ENCODE peak calls at places on chromosomes 2 and 18, in five cellular contexts. One of them, this sample, is unnamed.
A peak's percentile ranks its signal among the peaks of the same experiment; 100 is the strongest.

GRCh38 chr2:192162392-192163042 is 32.2 kb downstream of the TMEFF2 start:
- DNase-seq in colonic mucosa: peak; percentile 85
- DNase-seq in bronchial epithelial cell: peak; percentile 44
- DNase-seq in choroid plexus epithelial cell: peak; percentile 87
- DNase-seq in Peyer's patch: no peak
- DNase-seq in this sample: peak; percentile 69

GRCh38 chr18:11671156-11671555 is 17.9 kb upstream of the GNAL start:
- DNase-seq in colonic mucosa: no peak
- DNase-seq in bronchial epithelial cell: no peak
- DNase-seq in choroid plexus epithelial cell: no peak
- DNase-seq in Peyer's patch: no peak
- DNase-seq in this sample: no peak

GRCh38 chr18:2617974-2618373 is 37.6 kb upstream of the SMCHD1 start:
- DNase-seq in colonic mucosa: no peak
- DNase-seq in bronchial epithelial cell: no peak
- DNase-seq in choroid plexus epithelial cell: peak; percentile 52
- DNase-seq in Peyer's patch: no peak
- DNase-seq in this sample: no peak

GRCh38 chr2:150389487-150389886 is 98.0 kb downstream of the RND3 start:
- DNase-seq in colonic mucosa: no peak
- DNase-seq in bronchial epithelial cell: no peak
- DNase-seq in choroid plexus epithelial cell: peak; percentile 21
- DNase-seq in Peyer's patch: no peak
- DNase-seq in this sample: no peak

GRCh38 chr18:46042571-46043123 is 29.4 kb downstream of the PSTPIP2 start:
- DNase-seq in colonic mucosa: no peak
- DNase-seq in bronchial epithelial cell: peak; percentile 43
- DNase-seq in choroid plexus epithelial cell: peak; percentile 64
- DNase-seq in Peyer's patch: no peak
- DNase-seq in this sample: peak; percentile 16

GRCh38 chr2:3650140-3650944 is 7.7 kb upstream of the ALLC start:
- DNase-seq in colonic mucosa: no peak
- DNase-seq in bronchial epithelial cell: no peak
- DNase-seq in choroid plexus epithelial cell: no peak
- DNase-seq in Peyer's patch: peak; percentile 44
- DNase-seq in this sample: no peak

GRCh38 chr2:203934006-203934632 is 2.4 kb upstream of the ICOS start:
- DNase-seq in colonic mucosa: no peak
- DNase-seq in bronchial epithelial cell: no peak
- DNase-seq in choroid plexus epithelial cell: peak; percentile 13
- DNase-seq in Peyer's patch: no peak
- DNase-seq in this sample: no peak

GRCh38 chr2:152034257-152034801 is 64.5 kb downstream of the CACNB4 start:
- DNase-seq in colonic mucosa: no peak
- DNase-seq in bronchial epithelial cell: no peak
- DNase-seq in choroid plexus epithelial cell: no peak
- DNase-seq in Peyer's patch: no peak
- DNase-seq in this sample: no peak

GRCh38 chr18:47184419-47185050 is 8.4 kb upstream of the IER3IP1 start:
- DNase-seq in colonic mucosa: no peak
- DNase-seq in bronchial epithelial cell: peak; percentile 64
- DNase-seq in choroid plexus epithelial cell: peak; percentile 67
- DNase-seq in Peyer's patch: no peak
- DNase-seq in this sample: peak; percentile 56

GRCh38 chr2:220076734-220077133 is 449.3 kb downstream of the SLC4A3 start:
- DNase-seq in colonic mucosa: no peak
- DNase-seq in bronchial epithelial cell: peak; percentile 37
- DNase-seq in choroid plexus epithelial cell: peak; percentile 86
- DNase-seq in Peyer's patch: no peak
- DNase-seq in this sample: no peak

GRCh38 chr18:3645384-3646156 is 195.6 kb downstream of the TGIF1 start:
- DNase-seq in colonic mucosa: no peak
- DNase-seq in bronchial epithelial cell: no peak
- DNase-seq in choroid plexus epithelial cell: no peak
- DNase-seq in Peyer's patch: no peak
- DNase-seq in this sample: no peak

GRCh38 chr18:66826211-66826610 is 222.3 kb upstream of the CDH19 start:
- DNase-seq in colonic mucosa: no peak
- DNase-seq in bronchial epithelial cell: no peak
- DNase-seq in choroid plexus epithelial cell: no peak
- DNase-seq in Peyer's patch: no peak
- DNase-seq in this sample: no peak

GRCh38 chr2:168192839-168193616 is 54.4 kb downstream of the STK39 start:
- DNase-seq in colonic mucosa: peak; percentile 55
- DNase-seq in bronchial epithelial cell: peak; percentile 54
- DNase-seq in choroid plexus epithelial cell: peak; percentile 36
- DNase-seq in Peyer's patch: no peak
- DNase-seq in this sample: peak; percentile 67

GRCh38 chr2:176395273-176395854 is 126.1 kb downstream of the MTX2 start:
- DNase-seq in colonic mucosa: no peak
- DNase-seq in bronchial epithelial cell: peak; percentile 44
- DNase-seq in choroid plexus epithelial cell: peak; percentile 5
- DNase-seq in Peyer's patch: no peak
- DNase-seq in this sample: no peak

GRCh38 chr2:124025896-124026295 is 809 bp downstream of the CNTNAP5 start:
- DNase-seq in colonic mucosa: no peak
- DNase-seq in bronchial epithelial cell: no peak
- DNase-seq in choroid plexus epithelial cell: no peak
- DNase-seq in Peyer's patch: no peak
- DNase-seq in this sample: no peak

GRCh38 chr18:13427354-13427753 is 208.8 kb downstream of the LDLRAD4 start:
- DNase-seq in colonic mucosa: no peak
- DNase-seq in bronchial epithelial cell: no peak
- DNase-seq in choroid plexus epithelial cell: no peak
- DNase-seq in Peyer's patch: no peak
- DNase-seq in this sample: no peak

GRCh38 chr2:62826141-62826540 is 120.6 kb downstream of the EHBP1 start:
- DNase-seq in colonic mucosa: no peak
- DNase-seq in bronchial epithelial cell: no peak
- DNase-seq in choroid plexus epithelial cell: peak; percentile 76
- DNase-seq in Peyer's patch: no peak
- DNase-seq in this sample: no peak

GRCh38 chr2:161414385-161415040 is 1.6 kb upstream of the TBR1 start:
- DNase-seq in colonic mucosa: peak; percentile 37
- DNase-seq in bronchial epithelial cell: no peak
- DNase-seq in choroid plexus epithelial cell: no peak
- DNase-seq in Peyer's patch: no peak
- DNase-seq in this sample: peak; percentile 67

GRCh38 chr2:162430323-162430722 is 86.4 kb downstream of the GCA start:
- DNase-seq in colonic mucosa: peak; percentile 20
- DNase-seq in bronchial epithelial cell: no peak
- DNase-seq in choroid plexus epithelial cell: peak; percentile 23
- DNase-seq in Peyer's patch: no peak
- DNase-seq in this sample: no peak

GRCh38 chr2:8215982-8216381 is 465.9 kb upstream of the ID2 start:
- DNase-seq in colonic mucosa: no peak
- DNase-seq in bronchial epithelial cell: no peak
- DNase-seq in choroid plexus epithelial cell: no peak
- DNase-seq in Peyer's patch: no peak
- DNase-seq in this sample: no peak

GRCh38 chr2:98601532-98602132 is 6.7 kb downstream of the COA5 start:
- DNase-seq in colonic mucosa: no peak
- DNase-seq in bronchial epithelial cell: no peak
- DNase-seq in choroid plexus epithelial cell: peak; percentile 75
- DNase-seq in Peyer's patch: no peak
- DNase-seq in this sample: peak; percentile 57

GRCh38 chr2:28750316-28751101 is 1.1 kb upstream of the PPP1CB start:
- DNase-seq in colonic mucosa: peak; percentile 38
- DNase-seq in bronchial epithelial cell: peak; percentile 43
- DNase-seq in choroid plexus epithelial cell: peak; percentile 66
- DNase-seq in Peyer's patch: no peak
- DNase-seq in this sample: peak; percentile 56

GRCh38 chr2:33522571-33522970 is 46.1 kb downstream of the RASGRP3 start:
- DNase-seq in colonic mucosa: no peak
- DNase-seq in bronchial epithelial cell: no peak
- DNase-seq in choroid plexus epithelial cell: no peak
- DNase-seq in Peyer's patch: no peak
- DNase-seq in this sample: no peak

GRCh38 chr2:81235601-81236000 is 931.0 kb upstream of the LRRTM1 start:
- DNase-seq in colonic mucosa: no peak
- DNase-seq in bronchial epithelial cell: no peak
- DNase-seq in choroid plexus epithelial cell: no peak
- DNase-seq in Peyer's patch: no peak
- DNase-seq in this sample: no peak

GRCh38 chr2:134465706-134466105 is 211.8 kb downstream of the MGAT5 start:
- DNase-seq in colonic mucosa: peak; percentile 3
- DNase-seq in bronchial epithelial cell: no peak
- DNase-seq in choroid plexus epithelial cell: no peak
- DNase-seq in Peyer's patch: no peak
- DNase-seq in this sample: no peak

GRCh38 chr18:22591231-22591630 is 173.5 kb upstream of the CTAGE1 start:
- DNase-seq in colonic mucosa: no peak
- DNase-seq in bronchial epithelial cell: peak; percentile 93
- DNase-seq in choroid plexus epithelial cell: peak; percentile 95
- DNase-seq in Peyer's patch: no peak
- DNase-seq in this sample: no peak

GRCh38 chr2:86360781-86361180 is 23.4 kb upstream of the REEP1 start:
- DNase-seq in colonic mucosa: no peak
- DNase-seq in bronchial epithelial cell: no peak
- DNase-seq in choroid plexus epithelial cell: no peak
- DNase-seq in Peyer's patch: no peak
- DNase-seq in this sample: no peak

DNA sequence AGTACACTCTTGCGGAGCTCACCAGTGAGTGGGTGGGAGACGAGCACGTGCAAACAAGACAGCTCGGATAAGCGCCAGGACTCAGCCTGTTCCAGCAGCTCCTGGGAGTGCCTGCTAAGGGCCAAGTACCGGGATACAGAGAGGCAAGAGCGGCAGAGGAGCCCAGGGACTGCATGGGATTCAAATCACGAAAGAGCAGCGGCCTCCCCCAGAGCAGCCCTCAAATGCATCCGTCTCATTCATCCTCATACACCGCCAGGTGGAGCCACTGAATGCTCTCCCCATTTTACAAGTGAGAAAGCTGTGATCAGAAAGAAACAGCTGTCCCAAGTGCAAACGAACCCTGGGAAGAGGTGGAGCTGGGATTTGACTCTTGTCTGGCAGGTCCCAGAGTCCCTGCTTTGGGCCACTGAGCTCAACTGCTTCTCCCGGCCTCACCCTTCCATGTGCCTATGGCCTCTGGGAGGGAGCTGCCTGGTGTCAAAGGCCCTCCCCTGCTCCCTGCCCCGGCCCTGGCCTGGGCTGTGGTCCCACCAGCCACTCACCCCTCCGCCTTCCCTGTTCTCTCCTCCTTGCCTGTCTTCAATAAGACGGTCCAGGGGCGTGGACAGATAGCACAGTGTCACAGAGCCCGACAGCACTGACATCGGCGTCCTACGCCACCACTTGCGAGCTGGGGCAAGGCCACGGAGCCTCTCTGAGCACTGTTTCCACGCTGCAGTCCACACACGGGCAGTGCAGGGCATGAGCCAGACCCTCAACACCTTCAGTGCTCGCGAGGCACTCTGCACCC is 72.8 kb upstream of the TAF1B start:
- DNase-seq in colonic mucosa: peak; percentile 74
- DNase-seq in bronchial epithelial cell: peak; percentile 88
- DNase-seq in choroid plexus epithelial cell: peak; percentile 84
- DNase-seq in Peyer's patch: peak; percentile 68
- DNase-seq in this sample: peak; percentile 77
- H3K4me3 ChIP-seq in colonic mucosa: no peak overlapping the region
- H3K4me3 ChIP-seq in bronchial epithelial cell: no peak overlapping the region
- H3K4me3 ChIP-seq in choroid plexus epithelial cell: peak overlapping the region; percentile 33
- H3K4me3 ChIP-seq in Peyer's patch: no peak overlapping the region
- H3K4me3 ChIP-seq in this sample: no peak overlapping the region

GRCh38 chr18:50313031-50313607 is 25.6 kb upstream of the CXXC1 start:
- DNase-seq in colonic mucosa: no peak
- DNase-seq in bronchial epithelial cell: no peak
- DNase-seq in choroid plexus epithelial cell: no peak
- DNase-seq in Peyer's patch: no peak
- DNase-seq in this sample: no peak

GRCh38 chr18:50310080-50310479 is 22.6 kb upstream of the CXXC1 start:
- DNase-seq in colonic mucosa: no peak
- DNase-seq in bronchial epithelial cell: no peak
- DNase-seq in choroid plexus epithelial cell: no peak
- DNase-seq in Peyer's patch: no peak
- DNase-seq in this sample: no peak

GRCh38 chr18:50313873-50314460 is 26.5 kb upstream of the CXXC1 start:
- DNase-seq in colonic mucosa: no peak
- DNase-seq in bronchial epithelial cell: no peak
- DNase-seq in choroid plexus epithelial cell: no peak
- DNase-seq in Peyer's patch: no peak
- DNase-seq in this sample: no peak

GRCh38 chr18:50312296-50313030 is 25.0 kb upstream of the CXXC1 start:
- DNase-seq in colonic mucosa: no peak
- DNase-seq in bronchial epithelial cell: no peak
- DNase-seq in choroid plexus epithelial cell: no peak
- DNase-seq in Peyer's patch: no peak
- DNase-seq in this sample: no peak

DNA sequence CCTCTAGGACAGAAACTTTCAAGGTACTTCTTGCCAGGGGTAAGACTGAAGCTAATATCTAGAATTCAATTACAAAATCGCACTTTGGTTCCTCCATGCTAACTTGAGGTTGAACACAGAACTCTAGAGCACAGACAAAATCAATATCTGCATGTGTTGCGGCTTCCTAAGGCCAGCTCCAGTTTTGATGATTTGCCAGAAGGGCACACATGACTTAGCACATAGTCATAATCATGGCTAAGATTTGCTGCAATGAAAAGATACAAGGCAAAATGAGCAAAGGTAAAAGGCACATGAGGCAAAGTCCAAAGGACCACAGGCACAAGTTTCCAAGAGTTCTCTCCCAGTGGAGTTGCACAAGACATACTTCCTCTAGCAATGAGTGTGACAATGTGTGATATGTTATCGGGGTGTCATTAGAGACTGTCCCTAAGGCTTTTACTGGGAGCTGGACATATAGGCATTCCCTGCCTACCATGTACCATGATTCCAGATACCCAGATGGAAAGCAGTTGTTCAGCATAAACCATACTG is 24.1 kb upstream of the CXXC1 start:
- DNase-seq in colonic mucosa: no peak
- DNase-seq in bronchial epithelial cell: no peak
- DNase-seq in choroid plexus epithelial cell: no peak
- DNase-seq in Peyer's patch: no peak
- DNase-seq in this sample: peak; percentile 25
- H3K4me3 ChIP-seq in colonic mucosa: no peak overlapping the region
- H3K4me3 ChIP-seq in bronchial epithelial cell: no peak overlapping the region
- H3K4me3 ChIP-seq in choroid plexus epithelial cell: no peak overlapping the region
- H3K4me3 ChIP-seq in Peyer's patch: no peak overlapping the region
- H3K4me3 ChIP-seq in this sample: no peak overlapping the region

GRCh38 chr2:41727152-41727551 is 320.7 kb upstream of the PKDCC start:
- DNase-seq in colonic mucosa: no peak
- DNase-seq in bronchial epithelial cell: no peak
- DNase-seq in choroid plexus epithelial cell: no peak
- DNase-seq in Peyer's patch: no peak
- DNase-seq in this sample: no peak
- H3K4me3 ChIP-seq in colonic mucosa: no peak overlapping the region
- H3K4me3 ChIP-seq in bronchial epithelial cell: no peak overlapping the region
- H3K4me3 ChIP-seq in choroid plexus epithelial cell: no peak overlapping the region
- H3K4me3 ChIP-seq in Peyer's patch: no peak overlapping the region
- H3K4me3 ChIP-seq in this sample: no peak overlapping the region

DNA sequence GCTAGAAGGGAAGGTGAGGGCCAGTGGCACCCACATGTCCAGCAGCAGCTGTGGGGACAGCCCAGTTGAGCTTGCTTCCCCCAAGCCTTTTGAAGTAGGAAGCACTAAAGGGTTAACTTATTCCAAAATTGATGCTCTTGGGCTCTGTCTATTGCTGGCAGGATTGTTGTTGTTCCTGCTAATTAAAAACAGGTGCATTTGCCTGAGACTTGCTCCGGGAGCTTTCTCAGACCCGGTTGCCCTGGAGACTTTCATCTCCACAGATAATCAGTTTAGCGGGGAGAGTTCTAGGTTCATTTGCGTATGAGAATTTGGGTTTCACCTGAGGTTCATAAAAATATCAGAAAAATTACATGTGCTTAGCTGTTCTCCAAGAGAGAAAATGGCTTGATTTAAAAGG is 277.3 kb downstream of the LRATD1 start:
- DNase-seq in colonic mucosa: no peak
- DNase-seq in bronchial epithelial cell: no peak
- DNase-seq in choroid plexus epithelial cell: no peak
- DNase-seq in Peyer's patch: no peak
- DNase-seq in this sample: no peak
- H3K4me3 ChIP-seq in colonic mucosa: no peak overlapping the region
- H3K4me3 ChIP-seq in bronchial epithelial cell: no peak overlapping the region
- H3K4me3 ChIP-seq in choroid plexus epithelial cell: no peak overlapping the region
- H3K4me3 ChIP-seq in Peyer's patch: no peak overlapping the region
- H3K4me3 ChIP-seq in this sample: no peak overlapping the region

This sample was measured in NB4.